ENCODE peak calls at places on chromosomes 13 and 19, in seven cellular contexts. F, K, T, O, J, U and I are unnamed samples.

GRCh38 chr13:98778749-98779148 is 26.3 kb upstream of the SLC15A1 start:
- DNase-seq in K (no peak), J (no peak), O (no peak), T (no peak), U (peak), F (no peak), I (no peak)

GRCh38 chr13:62333466-62333865 is 917.8 kb upstream of the PCDH20 start:
- DNase-seq in K (no peak), O (no peak), F (no peak), J (no peak), T (no peak), U (no peak), I (no peak)

GRCh38 chr19:29528350-29528945 is 2.7 kb downstream of the VSTM2B start:
- DNase-seq in U (peak), J (peak), O (peak), K (peak), F (peak), T (peak), I (peak)

GRCh38 chr19:6292006-6292405 is 12.2 kb upstream of the MLLT1 start:
- DNase-seq in U (no peak), O (no peak), F (no peak), T (no peak), K (no peak), J (no peak), I (no peak)

GRCh38 chr19:33487901-33488817 is 33.4 kb downstream of the PEPD start:
- DNase-seq in F (no peak), O (no peak), U (no peak), K (no peak), T (no peak), J (no peak), I (no peak)

GRCh38 chr13:25453966-25454365 is 82.2 kb downstream of the ATP8A2 start:
- DNase-seq in F (no peak), J (no peak), O (no peak), U (no peak), K (no peak), T (no peak), I (no peak)

GRCh38 chr13:21282065-21282464 is 105.6 kb downstream of the MRPL57 start:
- DNase-seq in U (no peak), O (no peak), T (no peak), F (no peak), K (no peak), J (no peak), I (no peak)

GRCh38 chr13:20221772-20222171 is 10.3 kb downstream of the GJB6 start:
- DNase-seq in O (no peak), U (peak), J (no peak), K (no peak), F (no peak), T (no peak), I (no peak)

GRCh38 chr13:45361596-45362206 is 20.7 kb upstream of the TPT1 start:
- DNase-seq in U (peak), O (peak), J (peak), K (no peak), T (peak), F (no peak), I (no peak)

GRCh38 chr19:28201462-28201943 is 1011.4 kb downstream of the UQCRFS1 start:
- DNase-seq in T (no peak), J (no peak), U (no peak), O (no peak), F (no peak), K (no peak), I (no peak)

GRCh38 chr19:9793051-9793591 is 24.6 kb upstream of the ZNF846 start:
- DNase-seq in O (peak), T (peak), K (peak), J (no peak), F (no peak), U (peak), I (no peak)

GRCh38 chr13:73193541-73193940 is 134.7 kb downstream of the KLF5 start:
- DNase-seq in T (no peak), U (no peak), J (no peak), F (no peak), O (no peak), K (no peak), I (no peak)

GRCh38 chr19:18745012-18745735 is 45.9 kb downstream of the COMP start:
- DNase-seq in F (no peak), J (peak), U (no peak), T (no peak), O (no peak), K (no peak), I (no peak)

GRCh38 chr13:110554946-110555345 is 6.6 kb downstream of the RAB20 start:
- DNase-seq in O (no peak), K (no peak), F (no peak), T (no peak), J (no peak), U (no peak), I (no peak)

GRCh38 chr13:43033038-43033437 is 9.7 kb downstream of the DNAJC15 start:
- DNase-seq in O (no peak), U (no peak), J (no peak), F (no peak), K (no peak), T (no peak), I (no peak)

GRCh38 chr13:77919351-77920294 is 992 bp upstream of the EDNRB start:
- DNase-seq in T (peak), F (peak), O (peak), J (peak), U (no peak), K (peak), I (peak)

GRCh38 chr13:39915418-39915817 is 260.0 kb downstream of the COG6 start:
- DNase-seq in O (no peak), U (no peak), K (no peak), J (no peak), T (no peak), F (no peak), I (no peak)

GRCh38 chr19:27974082-27974513 is 1238.9 kb downstream of the UQCRFS1 start:
- DNase-seq in K (no peak), T (no peak), F (no peak), J (peak), O (peak), U (no peak), I (peak)

GRCh38 chr19:10819124-10820060 is 16.6 kb downstream of the TMED1 start:
- DNase-seq in O (no peak), T (no peak), J (no peak), F (no peak), K (no peak), U (peak), I (no peak)
- H2BK120ac ChIP-seq in O (no peak), T (peak), J (no peak), F (no peak), K (no peak), U (no peak), I (no peak)

DNA sequence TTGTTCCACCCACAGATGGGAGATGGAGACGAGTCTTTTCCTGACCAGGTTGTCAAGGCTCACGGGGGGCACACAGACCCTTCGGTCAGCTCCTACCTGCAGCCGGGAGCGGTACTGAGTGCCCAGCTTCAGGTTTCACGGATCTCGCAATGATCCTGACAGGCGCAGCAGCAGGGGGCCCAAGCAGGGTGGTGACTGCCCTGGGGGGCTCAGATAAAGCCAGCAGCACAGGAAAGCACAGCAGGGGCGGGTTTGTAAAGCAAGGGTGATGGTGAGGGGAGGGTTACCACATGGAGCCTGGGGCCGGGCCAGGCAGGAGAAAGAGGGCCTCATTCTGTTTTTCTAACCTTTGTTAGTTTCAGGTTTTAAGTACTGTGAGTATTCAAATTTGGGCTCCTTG is 41.7 kb upstream of the ATP11A start:
- DNase-seq in J (no peak), U (no peak), F (no peak), T (no peak), K (no peak), O (no peak), I (no peak)
- H2BK120ac ChIP-seq in J (no peak), U (no peak), F (no peak), T (no peak), K (no peak), O (no peak), I (no peak)

DNA sequence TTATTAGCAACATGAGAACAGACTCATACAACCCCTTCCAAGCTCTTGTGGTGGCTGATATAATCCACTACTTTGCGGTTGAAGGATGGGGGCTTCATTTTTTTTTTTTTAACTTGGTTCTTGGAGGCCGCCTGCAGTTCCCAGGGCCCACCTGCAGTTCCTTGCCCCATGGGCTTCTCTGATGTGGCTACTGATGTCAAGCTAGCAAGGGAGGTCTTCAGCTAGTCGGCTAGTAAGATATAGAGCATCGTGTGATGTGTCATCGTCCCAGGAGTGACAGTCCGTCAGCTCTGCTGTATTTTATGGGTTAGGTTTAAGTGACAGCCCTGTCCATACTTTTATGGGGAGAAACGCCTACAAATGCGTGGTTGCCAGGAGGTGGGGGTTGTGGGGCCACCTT is 26.1 kb downstream of the UHRF1 start:
- DNase-seq in J (no peak), O (no peak), T (no peak), F (no peak), K (no peak), U (no peak), I (no peak)
- H2BK120ac ChIP-seq in J (no peak), O (no peak), T (no peak), F (no peak), K (no peak), U (no peak), I (no peak)

GRCh38 chr13:41426047-41426446 is 31.3 kb upstream of the RGCC start:
- DNase-seq in F (no peak), O (no peak), U (no peak), J (no peak), T (no peak), K (no peak), I (no peak)

GRCh38 chr13:41428155-41428554 is 29.2 kb upstream of the RGCC start:
- DNase-seq in U (no peak), F (no peak), J (peak), T (no peak), K (no peak), O (peak), I (peak)

GRCh38 chr13:41427700-41428099 is 29.6 kb upstream of the RGCC start:
- DNase-seq in J (no peak), O (no peak), K (no peak), T (no peak), F (no peak), U (no peak), I (no peak)
- H2BK120ac ChIP-seq in J (no peak), O (no peak), K (no peak), T (no peak), F (no peak), U (no peak), I (no peak)

GRCh38 chr19:38507551-38508127 is 74.1 kb downstream of the RYR1 start:
- DNase-seq in T (no peak), K (no peak), O (no peak), U (no peak), J (no peak), F (no peak), I (no peak)

GRCh38 chr19:38506375-38506722 is 72.9 kb downstream of the RYR1 start:
- DNase-seq in U (no peak), K (no peak), F (no peak), O (no peak), T (no peak), J (no peak), I (no peak)

GRCh38 chr19:38505958-38506357 is 72.5 kb downstream of the RYR1 start:
- DNase-seq in J (no peak), O (no peak), U (no peak), F (no peak), T (no peak), K (no peak), I (no peak)

GRCh38 chr19:38508507-38508906 is 75.0 kb downstream of the RYR1 start:
- DNase-seq in T (no peak), O (no peak), U (no peak), F (no peak), J (no peak), K (no peak), I (no peak)

DNA sequence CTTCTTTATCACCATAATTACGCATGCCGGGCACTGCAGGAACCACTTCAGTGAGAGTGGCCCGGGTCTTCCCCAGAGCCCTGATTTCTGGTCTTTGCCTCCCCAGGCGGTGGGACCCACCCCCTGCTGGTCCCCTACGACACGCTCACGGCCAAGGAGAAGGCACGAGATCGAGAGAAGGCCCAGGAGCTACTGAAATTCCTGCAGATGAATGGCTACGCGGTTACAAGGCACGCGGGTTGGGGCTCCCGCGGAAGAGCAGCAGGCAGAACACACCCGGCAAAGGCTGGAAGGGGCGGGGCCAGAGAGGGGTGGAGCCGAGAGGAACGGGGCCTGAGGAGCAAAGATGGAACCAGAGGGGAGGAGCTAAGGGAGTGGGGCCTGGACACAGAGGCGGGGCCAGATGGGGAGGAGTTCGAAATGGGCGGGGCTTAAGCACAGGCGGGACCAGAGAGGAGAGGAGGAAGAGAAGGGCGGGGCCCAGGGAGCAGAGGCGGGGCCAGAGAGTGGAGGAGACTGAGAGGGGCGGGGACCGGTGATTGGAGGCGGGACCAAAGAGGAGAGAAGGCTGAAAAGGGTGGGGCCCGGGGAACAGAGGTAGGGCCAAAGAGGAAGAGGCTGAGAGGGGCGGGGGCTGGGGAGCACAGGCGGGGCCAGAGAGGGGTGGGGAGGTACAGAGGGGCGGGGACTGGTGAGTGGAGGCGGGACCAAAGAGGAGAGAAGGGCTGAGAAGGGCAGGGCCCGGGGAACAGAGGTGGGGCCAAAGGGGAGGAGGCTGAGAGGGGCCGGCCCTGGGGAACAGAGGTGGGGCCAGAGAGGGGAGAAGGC is 73.4 kb downstream of the RYR1 start:
- DNase-seq in O (peak), J (peak), T (no peak), F (peak), U (peak), K (peak), I (peak)
- H2BK120ac ChIP-seq in O (no peak), J (no peak), T (no peak), F (no peak), U (no peak), K (no peak), I (no peak)

DNA sequence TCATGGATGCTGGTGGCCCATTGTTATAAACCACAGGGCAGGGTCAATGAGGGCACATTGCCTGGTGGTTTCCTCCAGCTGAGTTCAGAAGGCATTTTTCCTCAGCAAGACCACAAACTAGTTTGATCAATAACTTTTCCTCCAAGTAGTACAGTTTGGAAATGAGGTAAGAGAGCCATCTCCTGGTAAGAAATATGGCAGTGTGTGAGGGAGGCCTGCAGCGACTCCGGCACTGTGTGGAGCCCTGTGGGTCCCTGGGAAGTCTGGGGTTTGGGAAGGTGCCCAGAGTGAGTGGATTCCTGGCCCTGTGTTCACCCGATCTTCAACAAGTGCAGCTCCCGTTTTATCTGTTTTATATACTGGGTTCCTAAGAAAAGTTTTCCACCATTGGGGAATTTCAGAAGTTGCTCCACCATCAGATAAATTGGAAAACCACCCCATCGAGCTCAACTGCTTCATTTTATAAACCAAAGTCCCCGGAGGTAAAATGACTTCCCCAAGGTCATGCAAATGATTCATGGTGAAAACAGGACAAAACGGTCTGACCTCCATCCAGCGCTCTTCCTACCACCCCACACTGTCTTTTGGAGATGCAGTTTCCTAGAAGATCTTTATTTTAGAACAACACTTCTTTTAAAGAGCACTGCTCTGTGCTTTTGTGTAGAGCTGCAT is 148.4 kb downstream of the KATNAL1 start:
- DNase-seq in U (no peak), O (no peak), J (no peak), K (peak), T (peak), F (no peak), I (no peak)
- H2BK120ac ChIP-seq in U (peak), O (no peak), J (no peak), K (no peak), T (no peak), F (no peak), I (no peak)

DNA sequence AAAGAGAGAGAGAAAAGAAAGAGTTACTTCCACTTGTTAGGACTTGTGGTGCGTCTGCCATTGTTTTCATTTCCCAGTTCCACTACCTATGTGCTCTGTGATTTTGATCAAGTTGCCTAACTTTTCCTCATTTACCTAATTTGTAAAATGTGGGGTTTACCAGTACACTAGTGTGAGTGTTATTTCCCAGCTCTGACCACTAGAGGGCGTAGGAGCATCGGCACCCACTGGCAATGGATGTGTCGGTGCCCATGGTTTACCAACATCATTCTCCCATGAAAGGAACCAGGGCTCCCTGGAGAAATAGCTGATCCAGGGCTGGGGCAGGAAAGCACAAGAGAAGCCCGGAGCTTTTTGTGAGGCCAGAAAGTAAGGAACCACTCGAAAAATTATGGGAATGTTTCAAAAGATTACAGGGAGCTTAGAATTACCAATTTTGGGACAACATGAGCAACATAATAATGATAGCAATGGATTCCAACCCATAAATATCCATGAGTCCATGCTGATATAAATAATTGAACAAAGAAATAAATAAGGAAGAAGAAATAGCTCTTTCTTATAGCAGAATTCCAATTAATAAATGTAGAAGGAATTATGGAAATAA is 15.1 kb upstream of the CEACAM4 start:
- DNase-seq in F (no peak), J (peak), O (peak), T (peak), K (peak), U (peak), I (peak)
- H2BK120ac ChIP-seq in F (no peak), J (no peak), O (no peak), T (no peak), K (no peak), U (no peak), I (no peak)

DNA sequence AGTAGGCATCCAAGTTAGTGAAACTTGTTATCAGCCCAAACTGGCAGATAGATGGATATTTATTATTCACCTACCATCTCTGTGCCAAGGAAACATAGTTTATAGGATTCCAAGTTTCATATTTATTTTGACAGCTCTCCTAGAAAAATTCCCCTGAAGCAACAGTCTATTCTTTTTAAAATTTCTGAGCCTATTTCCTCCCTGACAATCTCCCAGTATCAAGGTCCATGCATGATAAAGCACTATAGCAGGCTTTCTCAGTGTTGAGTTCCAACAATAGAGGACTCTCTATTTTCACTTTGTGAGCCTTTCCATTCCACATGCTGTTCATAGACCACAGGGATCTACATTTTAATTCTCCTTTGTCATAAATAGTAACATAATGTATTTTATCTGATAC is 312.6 kb downstream of the SLITRK6 start:
- DNase-seq in J (no peak), U (no peak), K (no peak), F (no peak), O (peak), T (no peak), I (no peak)
- H2BK120ac ChIP-seq in J (no peak), U (no peak), K (no peak), F (no peak), O (no peak), T (no peak), I (no peak)